ENCODE peak calls at places on chromosome 2, in nine cellular contexts. One of them, this sample, is unnamed.

GRCh38 chr2:184543832-184544231 is 54.5 kb upstream of the ZNF804A start:
- DNase-seq in thyroid gland: no peak
- DNase-seq in IMR-90: no peak
- DNase-seq in Peyer's patch: no peak
- DNase-seq in heart left ventricle: no peak
- DNase-seq in NB4: no peak
- DNase-seq in adrenal gland: no peak
- DNase-seq in lower leg skin: no peak
- DNase-seq in HCT116: no peak
- DNase-seq in this sample: no peak

GRCh38 chr2:37143986-37144385 is 12.8 kb downstream of the EIF2AK2 start:
- DNase-seq in thyroid gland: no peak
- DNase-seq in HCT116: no peak
- DNase-seq in Peyer's patch: no peak
- DNase-seq in lower leg skin: no peak
- DNase-seq in adrenal gland: no peak
- DNase-seq in IMR-90: peak; percentile 68
- DNase-seq in heart left ventricle: no peak
- DNase-seq in NB4: peak; percentile 37
- DNase-seq in this sample: no peak

GRCh38 chr2:237591021-237591370 is 462 bp upstream of the RAB17 start:
- DNase-seq in heart left ventricle: peak; percentile 17
- DNase-seq in lower leg skin: no peak
- DNase-seq in HCT116: peak; percentile 77
- DNase-seq in IMR-90: no peak
- DNase-seq in thyroid gland: peak; percentile 93
- DNase-seq in Peyer's patch: no peak
- DNase-seq in adrenal gland: no peak
- DNase-seq in NB4: no peak
- DNase-seq in this sample: peak; percentile 76

GRCh38 chr2:165408191-165408590 is 61.3 kb upstream of the CSRNP3 start:
- DNase-seq in Peyer's patch: no peak
- DNase-seq in NB4: no peak
- DNase-seq in thyroid gland: no peak
- DNase-seq in lower leg skin: no peak
- DNase-seq in adrenal gland: no peak
- DNase-seq in HCT116: no peak
- DNase-seq in IMR-90: no peak
- DNase-seq in heart left ventricle: no peak
- DNase-seq in this sample: no peak

GRCh38 chr2:233839447-233839820 is 14.9 kb downstream of the HJURP start:
- DNase-seq in NB4: no peak
- DNase-seq in adrenal gland: no peak
- DNase-seq in lower leg skin: no peak
- DNase-seq in HCT116: no peak
- DNase-seq in Peyer's patch: peak; percentile 3
- DNase-seq in thyroid gland: no peak
- DNase-seq in heart left ventricle: no peak
- DNase-seq in IMR-90: no peak
- DNase-seq in this sample: no peak

GRCh38 chr2:215805493-215805892 is 207.9 kb downstream of the MREG start:
- DNase-seq in adrenal gland: no peak
- DNase-seq in lower leg skin: no peak
- DNase-seq in thyroid gland: no peak
- DNase-seq in IMR-90: no peak
- DNase-seq in HCT116: no peak
- DNase-seq in NB4: no peak
- DNase-seq in Peyer's patch: no peak
- DNase-seq in heart left ventricle: no peak
- DNase-seq in this sample: no peak

GRCh38 chr2:61535449-61535848 is 2.7 kb downstream of the XPO1 start:
- DNase-seq in thyroid gland: no peak
- DNase-seq in heart left ventricle: no peak
- DNase-seq in HCT116: no peak
- DNase-seq in Peyer's patch: no peak
- DNase-seq in NB4: no peak
- DNase-seq in adrenal gland: no peak
- DNase-seq in lower leg skin: no peak
- DNase-seq in IMR-90: no peak
- DNase-seq in this sample: no peak

GRCh38 chr2:207135801-207136457 is 29.8 kb downstream of the KLF7 start:
- DNase-seq in lower leg skin: no peak
- DNase-seq in adrenal gland: no peak
- DNase-seq in HCT116: no peak
- DNase-seq in Peyer's patch: no peak
- DNase-seq in thyroid gland: no peak
- DNase-seq in NB4: peak; percentile 84
- DNase-seq in heart left ventricle: no peak
- DNase-seq in IMR-90: no peak
- DNase-seq in this sample: no peak

GRCh38 chr2:237742191-237742590 is 56.4 kb upstream of the RBM44 start:
- DNase-seq in thyroid gland: no peak
- DNase-seq in adrenal gland: no peak
- DNase-seq in lower leg skin: no peak
- DNase-seq in IMR-90: no peak
- DNase-seq in NB4: no peak
- DNase-seq in HCT116: no peak
- DNase-seq in Peyer's patch: no peak
- DNase-seq in heart left ventricle: no peak
- DNase-seq in this sample: no peak

GRCh38 chr2:212145111-212145510 is 393.5 kb downstream of the ERBB4 start:
- DNase-seq in thyroid gland: no peak
- DNase-seq in NB4: no peak
- DNase-seq in Peyer's patch: no peak
- DNase-seq in HCT116: no peak
- DNase-seq in heart left ventricle: no peak
- DNase-seq in adrenal gland: no peak
- DNase-seq in lower leg skin: no peak
- DNase-seq in IMR-90: peak; percentile 60
- DNase-seq in this sample: no peak

GRCh38 chr2:86062043-86062442 is 43.6 kb downstream of the POLR1A start:
- DNase-seq in thyroid gland: no peak
- DNase-seq in HCT116: no peak
- DNase-seq in heart left ventricle: no peak
- DNase-seq in IMR-90: peak; percentile 80
- DNase-seq in adrenal gland: no peak
- DNase-seq in Peyer's patch: no peak
- DNase-seq in lower leg skin: no peak
- DNase-seq in NB4: no peak
- DNase-seq in this sample: no peak

GRCh38 chr2:172178035-172178434 is 75.3 kb upstream of the DLX2 start:
- DNase-seq in lower leg skin: no peak
- DNase-seq in NB4: no peak
- DNase-seq in heart left ventricle: no peak
- DNase-seq in HCT116: no peak
- DNase-seq in Peyer's patch: no peak
- DNase-seq in adrenal gland: no peak
- DNase-seq in thyroid gland: no peak
- DNase-seq in IMR-90: peak; percentile 73
- DNase-seq in this sample: no peak

GRCh38 chr2:163737563-163737962 is 1.8 kb upstream of the FIGN start:
- DNase-seq in Peyer's patch: no peak
- DNase-seq in HCT116: no peak
- DNase-seq in NB4: no peak
- DNase-seq in thyroid gland: no peak
- DNase-seq in IMR-90: no peak
- DNase-seq in adrenal gland: no peak
- DNase-seq in lower leg skin: no peak
- DNase-seq in heart left ventricle: no peak
- DNase-seq in this sample: no peak
- TF ChIP-seq POLR2A in Peyer's patch: no peak
- TF ChIP-seq POLR2A in HCT116: no peak
- TF ChIP-seq POLR2A in NB4: no peak
- TF ChIP-seq POLR2A in thyroid gland: no peak
- TF ChIP-seq POLR2A in IMR-90: no peak
- TF ChIP-seq POLR2A in adrenal gland: no peak
- TF ChIP-seq POLR2A in lower leg skin: no peak
- TF ChIP-seq POLR2A in heart left ventricle: no peak
- TF ChIP-seq POLR2A in this sample: no peak

GRCh38 chr2:241563031-241563507 is 4.5 kb downstream of the BOK start:
- DNase-seq in HCT116: no peak
- DNase-seq in lower leg skin: no peak
- DNase-seq in IMR-90: no peak
- DNase-seq in Peyer's patch: no peak
- DNase-seq in heart left ventricle: no peak
- DNase-seq in thyroid gland: no peak
- DNase-seq in NB4: no peak
- DNase-seq in adrenal gland: no peak
- DNase-seq in this sample: no peak
- H3K4me3 ChIP-seq in HCT116: no peak overlapping the region
- H3K4me3 ChIP-seq in lower leg skin: no peak overlapping the region
- H3K4me3 ChIP-seq in IMR-90: no peak overlapping the region
- H3K4me3 ChIP-seq in Peyer's patch: no peak overlapping the region
- H3K4me3 ChIP-seq in heart left ventricle: no peak overlapping the region
- H3K4me3 ChIP-seq in thyroid gland: no peak overlapping the region
- H3K4me3 ChIP-seq in NB4: no peak overlapping the region
- H3K4me3 ChIP-seq in adrenal gland: no peak overlapping the region
- H3K4me3 ChIP-seq in this sample: no peak overlapping the region

GRCh38 chr2:127747621-127748020 is 46.3 kb downstream of the SFT2D3 start:
- DNase-seq in adrenal gland: no peak
- DNase-seq in IMR-90: no peak
- DNase-seq in HCT116: no peak
- DNase-seq in lower leg skin: no peak
- DNase-seq in Peyer's patch: no peak
- DNase-seq in thyroid gland: no peak
- DNase-seq in NB4: no peak
- DNase-seq in heart left ventricle: no peak
- DNase-seq in this sample: no peak

GRCh38 chr2:127740665-127741287 is 39.5 kb downstream of the SFT2D3 start:
- DNase-seq in IMR-90: no peak
- DNase-seq in lower leg skin: no peak
- DNase-seq in NB4: peak; percentile 30
- DNase-seq in thyroid gland: no peak
- DNase-seq in heart left ventricle: no peak
- DNase-seq in adrenal gland: no peak
- DNase-seq in HCT116: no peak
- DNase-seq in Peyer's patch: no peak
- DNase-seq in this sample: no peak

GRCh38 chr2:127739800-127740199 is 38.5 kb downstream of the SFT2D3 start:
- DNase-seq in NB4: no peak
- DNase-seq in heart left ventricle: no peak
- DNase-seq in IMR-90: no peak
- DNase-seq in Peyer's patch: no peak
- DNase-seq in adrenal gland: no peak
- DNase-seq in lower leg skin: no peak
- DNase-seq in thyroid gland: no peak
- DNase-seq in HCT116: no peak
- DNase-seq in this sample: no peak

GRCh38 chr2:127737892-127738291 is 36.6 kb downstream of the SFT2D3 start:
- DNase-seq in IMR-90: peak; percentile 7
- DNase-seq in adrenal gland: no peak
- DNase-seq in heart left ventricle: no peak
- DNase-seq in NB4: no peak
- DNase-seq in thyroid gland: no peak
- DNase-seq in lower leg skin: no peak
- DNase-seq in HCT116: no peak
- DNase-seq in Peyer's patch: no peak
- DNase-seq in this sample: no peak

DNA sequence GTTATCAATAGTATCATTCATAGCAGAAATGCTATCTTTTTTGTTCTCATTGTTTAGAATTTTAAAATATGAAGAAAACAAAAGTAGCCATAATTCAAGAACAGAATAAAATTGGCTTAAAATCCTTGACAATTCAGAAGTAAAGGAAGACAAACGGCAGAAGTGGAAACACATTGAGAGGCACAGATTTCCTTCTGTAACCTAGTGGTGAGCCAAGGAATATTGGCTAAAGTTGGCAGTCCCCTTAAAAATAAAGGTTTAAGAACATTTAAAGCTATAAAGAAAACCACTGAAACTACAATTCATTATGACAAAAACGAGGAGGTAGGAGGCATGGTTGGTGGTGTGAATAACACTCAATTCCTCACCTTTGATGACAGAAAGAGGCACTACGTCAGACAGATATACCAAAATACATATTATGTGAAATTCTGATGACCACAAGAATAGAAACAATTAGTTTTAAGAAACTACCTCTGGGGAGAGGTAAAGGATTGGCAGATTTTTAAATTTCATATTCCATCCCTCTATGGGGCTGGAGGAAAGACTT is 42.3 kb downstream of the SFT2D3 start:
- DNase-seq in NB4: no peak
- DNase-seq in IMR-90: no peak
- DNase-seq in HCT116: no peak
- DNase-seq in thyroid gland: no peak
- DNase-seq in adrenal gland: no peak
- DNase-seq in Peyer's patch: no peak
- DNase-seq in lower leg skin: no peak
- DNase-seq in heart left ventricle: no peak
- DNase-seq in this sample: no peak
- TF ChIP-seq CTCF in NB4: no peak
- TF ChIP-seq CTCF in IMR-90: no peak
- TF ChIP-seq CTCF in HCT116: peak; percentile 27
- TF ChIP-seq CTCF in thyroid gland: no peak
- TF ChIP-seq CTCF in adrenal gland: no peak
- TF ChIP-seq CTCF in Peyer's patch: no peak
- TF ChIP-seq CTCF in lower leg skin: no peak
- TF ChIP-seq CTCF in heart left ventricle: no peak
- TF ChIP-seq CTCF in this sample: no peak

GRCh38 chr2:40957508-40957907 is 505.6 kb upstream of the SLC8A1 start:
- DNase-seq in NB4: peak; percentile 65
- DNase-seq in adrenal gland: no peak
- DNase-seq in heart left ventricle: peak; percentile 15
- DNase-seq in lower leg skin: peak; percentile 16
- DNase-seq in thyroid gland: no peak
- DNase-seq in IMR-90: peak; percentile 6
- DNase-seq in HCT116: no peak
- DNase-seq in Peyer's patch: no peak
- DNase-seq in this sample: no peak
- TF ChIP-seq POLR2A in NB4: no peak
- TF ChIP-seq POLR2A in adrenal gland: no peak
- TF ChIP-seq POLR2A in heart left ventricle: no peak
- TF ChIP-seq POLR2A in lower leg skin: no peak
- TF ChIP-seq POLR2A in thyroid gland: no peak
- TF ChIP-seq POLR2A in IMR-90: no peak
- TF ChIP-seq POLR2A in HCT116: no peak
- TF ChIP-seq POLR2A in Peyer's patch: no peak
- TF ChIP-seq POLR2A in this sample: no peak

GRCh38 chr2:238845583-238846480 is 2.1 kb upstream of the TWIST2 start:
- DNase-seq in IMR-90: no peak
- DNase-seq in HCT116: no peak
- DNase-seq in adrenal gland: no peak
- DNase-seq in heart left ventricle: no peak
- DNase-seq in Peyer's patch: no peak
- DNase-seq in lower leg skin: no peak
- DNase-seq in thyroid gland: no peak
- DNase-seq in NB4: no peak
- DNase-seq in this sample: no peak
- H3K4me3 ChIP-seq in IMR-90: no peak overlapping the region
- H3K4me3 ChIP-seq in HCT116: no peak overlapping the region
- H3K4me3 ChIP-seq in adrenal gland: no peak overlapping the region
- H3K4me3 ChIP-seq in heart left ventricle: peak overlapping the region; percentile 69
- H3K4me3 ChIP-seq in Peyer's patch: no peak overlapping the region
- H3K4me3 ChIP-seq in lower leg skin: no peak overlapping the region
- H3K4me3 ChIP-seq in thyroid gland: no peak overlapping the region
- H3K4me3 ChIP-seq in NB4: no peak overlapping the region
- H3K4me3 ChIP-seq in this sample: peak overlapping the region; percentile 78